ENCODE peak calls at places on chromosome 18, in ten cellular contexts. J is thyroid gland, C is Peyer's patch, P is dorsolateral prefrontal cortex, M is transverse colon, O is foreskin fibroblast, R is spleen, U is GM12864, I is cardiac muscle cell, G is body of pancreas. Q is an unnamed sample.
A peak's percentile ranks its signal among the peaks of the same experiment; 100 is the strongest.

GRCh38 chr18:47758000-47758399 is 172.5 kb downstream of the SMAD2 start:
- DNase-seq in M (no peak), R (no peak), G (no peak), I (no peak), C (no peak), J (no peak), O (no peak), P (no peak), U (no peak), Q (peak; percentile 5)

GRCh38 chr18:45962866-45963265 is 4.3 kb downstream of the EPG5 start:
- DNase-seq in C (no peak), U (no peak), G (no peak), O (peak; percentile 61), P (no peak), J (no peak), M (no peak), I (no peak), R (no peak), Q (peak; percentile 58)

GRCh38 chr18:9753863-9754262 is 45.8 kb downstream of the RAB31 start:
- DNase-seq in P (no peak), M (no peak), J (no peak), O (no peak), R (no peak), C (no peak), G (no peak), U (no peak), I (no peak), Q (peak; percentile 27)

GRCh38 chr18:79954791-79955190 is 3.3 kb upstream of the SLC66A2 start:
- DNase-seq in I (peak; percentile 41), J (peak; percentile 72), O (no peak), P (peak; percentile 44), R (no peak), G (no peak), C (no peak), M (peak; percentile 46), U (no peak), Q (no peak)

GRCh38 chr18:9860682-9861081 is 25.1 kb upstream of the TXNDC2 start:
- DNase-seq in G (no peak), U (no peak), R (no peak), P (no peak), O (no peak), C (no peak), J (no peak), M (no peak), I (peak; percentile 67), Q (no peak)

GRCh38 chr18:2627821-2628276 is 27.7 kb upstream of the SMCHD1 start:
- DNase-seq in G (no peak), R (no peak), I (no peak), U (no peak), P (no peak), M (no peak), J (no peak), O (peak; percentile 29), C (no peak), Q (peak; percentile 61)

GRCh38 chr18:75248426-75249191 is 38.0 kb downstream of the TSHZ1 start:
- DNase-seq in R (no peak), M (no peak), I (no peak), J (no peak), C (no peak), G (no peak), P (no peak), U (no peak), O (no peak), Q (no peak)

GRCh38 chr18:61127714-61128485 is 205.3 kb upstream of the CDH20 start:
- DNase-seq in C (no peak), P (no peak), R (no peak), U (no peak), I (no peak), O (no peak), M (no peak), G (no peak), J (no peak), Q (no peak)

GRCh38 chr18:58449366-58449935 is 179.4 kb downstream of the ALPK2 start:
- DNase-seq in P (no peak), R (no peak), O (no peak), C (no peak), I (no peak), J (no peak), M (no peak), U (no peak), G (no peak), Q (no peak)

GRCh38 chr18:49612515-49613033 is 50.7 kb downstream of the LIPG start:
- DNase-seq in M (no peak), U (peak; percentile 22), I (no peak), C (no peak), O (no peak), R (no peak), P (no peak), J (peak; percentile 66), G (no peak), Q (no peak)

GRCh38 chr18:29250843-29251242 is 1073.9 kb upstream of the CDH2 start:
- DNase-seq in P (no peak), G (no peak), R (no peak), J (no peak), I (no peak), M (no peak), O (no peak), C (no peak), U (no peak), Q (no peak)

GRCh38 chr18:10872297-10872696 is 277.1 kb downstream of the PIEZO2 start:
- DNase-seq in G (peak; percentile 76), P (no peak), U (no peak), O (no peak), M (no peak), R (no peak), C (no peak), I (no peak), J (no peak), Q (no peak)

GRCh38 chr18:76275913-76276312 is 219.1 kb downstream of the ZNF516 start:
- DNase-seq in J (no peak), I (no peak), G (no peak), U (no peak), M (no peak), C (no peak), P (no peak), O (no peak), R (no peak), Q (no peak)

GRCh38 chr18:54775686-54776085 is 52.6 kb upstream of the RAB27B start:
- DNase-seq in R (no peak), J (no peak), U (no peak), P (no peak), G (peak; percentile 54), M (no peak), O (peak; percentile 58), I (no peak), C (no peak), Q (peak; percentile 87)

GRCh38 chr18:49277395-49278036 is 182.9 kb downstream of the DYM start:
- DNase-seq in P (no peak), U (no peak), R (no peak), G (no peak), M (no peak), C (no peak), I (no peak), O (peak; percentile 12), J (no peak), Q (peak; percentile 72)

GRCh38 chr18:22739243-22739642 is 193.9 kb upstream of the RBBP8 start:
- DNase-seq in P (no peak), M (no peak), R (no peak), O (no peak), C (no peak), G (no peak), U (no peak), I (no peak), J (no peak), Q (no peak)

GRCh38 chr18:13382990-13383821 is 164.6 kb downstream of the LDLRAD4 start:
- DNase-seq in P (no peak), G (no peak), M (no peak), R (no peak), U (no peak), J (no peak), I (no peak), O (no peak), C (no peak), Q (no peak)

GRCh38 chr18:8471373-8471772 is 137.9 kb upstream of the RAB12 start:
- DNase-seq in I (no peak), G (no peak), O (no peak), J (no peak), R (no peak), P (no peak), U (no peak), C (no peak), M (no peak), Q (peak; percentile 42)
- H3K4me3 ChIP-seq in I (no peak overlapping the region), G (no peak overlapping the region), O (no peak overlapping the region), J (no peak overlapping the region), R (no peak overlapping the region), P (no peak overlapping the region), U (no peak overlapping the region), C (no peak overlapping the region), M (no peak overlapping the region), Q (no peak overlapping the region)

GRCh38 chr18:72652990-72653593 is 109.0 kb upstream of the CBLN2 start:
- DNase-seq in M (peak; percentile 30), G (peak; percentile 24), U (no peak), O (no peak), R (no peak), I (peak; percentile 49), J (peak; percentile 43), P (no peak), C (no peak), Q (peak; percentile 11)
- TF ChIP-seq CTCF in M (peak; percentile 31), G (peak; percentile 21), U (peak; percentile 60), O (no peak), R (peak; percentile 29), I (peak; percentile 11), J (peak; percentile 38), P (peak; percentile 32), C (no peak), Q (peak; percentile 34)

DNA sequence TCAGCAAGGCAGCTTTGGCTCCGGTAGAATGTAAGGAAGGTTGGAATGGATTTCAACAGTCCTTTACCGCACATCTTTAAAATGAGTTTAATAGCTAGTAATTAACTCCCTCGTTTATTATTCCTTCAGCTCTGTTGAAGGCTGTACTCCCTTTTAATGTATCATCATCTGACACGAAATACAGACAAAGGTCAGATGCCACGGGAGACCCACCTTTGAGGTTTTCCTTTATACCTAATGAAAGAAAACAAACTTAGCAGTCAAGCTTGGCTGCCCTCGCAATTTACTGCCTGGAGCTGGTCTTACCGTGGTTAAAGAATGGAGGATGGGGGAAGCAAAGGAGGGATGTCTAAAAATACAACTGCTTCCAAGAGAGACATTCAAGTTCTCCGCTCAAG is 1.1 kb downstream of the TMEM200C start:
- DNase-seq in I (no peak), M (no peak), U (no peak), J (no peak), R (no peak), G (no peak), P (no peak), C (no peak), O (no peak), Q (no peak)
- H3K4me3 ChIP-seq in I (peak overlapping the region; percentile 75), M (no peak overlapping the region), U (no peak overlapping the region), J (no peak overlapping the region), R (peak overlapping the region; percentile 47), G (no peak overlapping the region), P (peak overlapping the region; percentile 77), C (no peak overlapping the region), O (no peak overlapping the region), Q (no peak overlapping the region)

GRCh38 chr18:67846422-67847098 is 330.0 kb upstream of the DSEL start:
- DNase-seq in R (no peak), I (no peak), O (no peak), G (no peak), P (no peak), U (no peak), J (no peak), C (no peak), M (no peak), Q (no peak)

DNA sequence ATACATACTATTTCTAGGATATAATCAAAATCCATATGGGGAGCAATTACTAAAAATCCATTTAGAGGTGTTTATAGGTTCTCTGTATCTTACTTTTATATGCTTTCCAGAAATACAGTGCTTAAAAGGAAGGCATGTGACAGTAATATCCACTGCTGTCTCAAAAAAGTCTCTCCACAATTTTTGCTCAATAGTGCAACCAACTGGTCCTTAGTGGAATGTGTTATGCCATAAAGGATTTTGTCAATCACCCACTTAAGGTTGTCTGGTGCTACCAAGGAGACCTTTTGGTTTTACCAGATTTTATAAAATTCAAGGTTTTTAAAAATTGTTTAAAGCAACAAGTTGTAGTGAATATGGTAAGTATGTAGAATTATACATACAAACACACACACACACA is 328.5 kb upstream of the DSEL start:
- DNase-seq in P (no peak), R (no peak), O (no peak), M (no peak), I (no peak), J (no peak), U (no peak), C (no peak), G (no peak), Q (peak; percentile 51)
- TF ChIP-seq CTCF in P (no peak), R (no peak), O (no peak), M (no peak), I (peak; percentile 19), J (no peak), U (no peak), C (no peak), G (no peak), Q (peak; percentile 36)